ENCODE peak calls at places on chromosome 5, in four cellular contexts. N, U, M and Y are unnamed samples.

GRCh38 chr5:132064140-132064539 is 3.7 kb downstream of the IL3 start:
- DNase-seq in U (no peak), N (no peak), M (no peak), Y (peak; percentile 34)

GRCh38 chr5:177264178-177264577 is 39.3 kb downstream of the RAB24 start:
- DNase-seq in U (no peak), M (no peak), N (no peak), Y (no peak)

GRCh38 chr5:981466-981865 is 27.1 kb upstream of the NKD2 start:
- DNase-seq in U (no peak), M (no peak), N (no peak), Y (no peak)

GRCh38 chr5:164818440-164818839 is 1313.0 kb downstream of the MAT2B start:
- DNase-seq in U (no peak), M (no peak), N (no peak), Y (no peak)

GRCh38 chr5:16265141-16265540 is 85.5 kb upstream of the MARCHF11 start:
- DNase-seq in M (no peak), U (no peak), N (no peak), Y (no peak)

GRCh38 chr5:113178073-113178779 is 201.6 kb downstream of the DCP2 start:
- DNase-seq in M (no peak), N (no peak), U (no peak), Y (no peak)

GRCh38 chr5:3139596-3139995 is 388.1 kb upstream of the IRX2 start:
- DNase-seq in U (peak; percentile 14), M (peak; percentile 26), N (no peak), Y (peak; percentile 20)

GRCh38 chr5:151678146-151678545 is 8.6 kb downstream of the SPARC start:
- DNase-seq in U (no peak), M (no peak), N (no peak), Y (no peak)